ENCODE peak calls at places on chromosomes 7 and 10, in six cellular contexts. M, T, W, I, A and U are unnamed samples.

GRCh38 chr7:33921216-33921938 is 16.0 kb downstream of the BMPER start:
- DNase-seq in M (no peak), A (no peak), I (no peak), T (no peak), W (no peak), U (peak)

GRCh38 chr10:95792874-95793285 is 36.9 kb downstream of the ENTPD1 start:
- DNase-seq in M (no peak), A (no peak), W (peak), I (no peak), T (no peak), U (peak)

GRCh38 chr10:130746311-130746710 is 565.2 kb downstream of the TCERG1L start:
- DNase-seq in A (no peak), W (no peak), I (no peak), M (no peak), T (no peak), U (no peak)

GRCh38 chr10:97572214-97572989 is at the start of gene ANKRD2:
- DNase-seq in T (peak), A (no peak), I (peak), M (peak), W (peak), U (peak)

GRCh38 chr10:106863549-106863948 is 301.0 kb downstream of the SORCS1 start:
- DNase-seq in M (no peak), T (no peak), I (no peak), W (peak), A (no peak), U (no peak)

GRCh38 chr10:75230600-75231038 is 5.1 kb downstream of the COMTD1 start:
- DNase-seq in A (peak), I (peak), W (peak), T (peak), M (peak), U (peak)

GRCh38 chr10:43644252-43644651 is 4.4 kb downstream of the ZNF32 start:
- DNase-seq in M (no peak), T (no peak), W (no peak), A (no peak), I (no peak), U (no peak)

GRCh38 chr7:148397555-148397954 is 193.0 kb upstream of the C7orf33 start:
- DNase-seq in I (peak), M (no peak), W (no peak), A (no peak), T (no peak), U (no peak)

GRCh38 chr10:132958886-132959295 is 16.5 kb upstream of the CFAP46 start:
- DNase-seq in A (no peak), M (no peak), T (no peak), I (no peak), W (no peak), U (no peak)

GRCh38 chr10:72297281-72297967 is 23.7 kb downstream of the DDIT4 start:
- DNase-seq in A (peak), T (no peak), M (no peak), W (no peak), I (no peak), U (peak)

GRCh38 chr7:637826-638225 is 88.7 kb upstream of the DNAAF5 start:
- DNase-seq in A (no peak), T (no peak), M (no peak), I (no peak), W (no peak), U (no peak)

GRCh38 chr7:88243345-88243909 is 23.6 kb upstream of the SRI start:
- DNase-seq in A (peak), M (no peak), T (peak), I (peak), W (peak), U (no peak)

GRCh38 chr7:82179311-82179710 is 264.3 kb downstream of the CACNA2D1 start:
- DNase-seq in A (no peak), M (no peak), W (no peak), I (no peak), T (no peak), U (no peak)

GRCh38 chr10:22271786-22272185 is 44.4 kb upstream of the COMMD3 start:
- DNase-seq in W (no peak), M (no peak), I (no peak), T (no peak), A (no peak), U (no peak)

GRCh38 chr10:70221030-70221429 is 12.2 kb downstream of the PPA1 start:
- DNase-seq in I (no peak), W (no peak), A (no peak), T (no peak), M (no peak), U (no peak)

GRCh38 chr7:91089382-91089963 is 174.8 kb upstream of the FZD1 start:
- DNase-seq in I (peak), W (peak), A (peak), T (peak), M (no peak), U (no peak)

GRCh38 chr7:132575336-132575986 is 809 bp downstream of the PLXNA4 start:
- DNase-seq in M (no peak), W (peak), I (peak), T (no peak), A (no peak), U (no peak)

GRCh38 chr7:519429-519973 is at the start of gene PDGFA:
- DNase-seq in T (no peak), A (no peak), M (no peak), I (no peak), W (peak), U (no peak)

GRCh38 chr10:70260259-70260658 is 23.5 kb downstream of the NPFFR1 start:
- DNase-seq in M (no peak), W (no peak), I (no peak), T (no peak), A (no peak), U (no peak)

GRCh38 chr10:73763343-73763742 is 18.5 kb upstream of the CHCHD1 start:
- DNase-seq in A (no peak), I (no peak), W (no peak), M (no peak), T (no peak), U (no peak)

GRCh38 chr7:157041514-157042277 is 31.2 kb upstream of the MNX1 start:
- DNase-seq in T (no peak), A (no peak), I (no peak), W (no peak), M (no peak), U (no peak)

GRCh38 chr10:80204801-80205477 is 398 bp downstream of the ANXA11 start:
- DNase-seq in W (peak), T (peak), I (no peak), M (no peak), A (no peak), U (no peak)